ENCODE peak calls at places on chromosomes 6 and 20, in ten cellular contexts. Q, J, W, B, I, L, K, X, N and H are unnamed samples.

GRCh38 chr6:112372213-112372806 is 25.2 kb downstream of the RFPL4B start:
- DNase-seq in Q (peak), J (no peak), W (no peak), B (peak), I (peak), L (peak), K (peak), X (no peak), N (no peak), H (no peak)

GRCh38 chr20:36479938-36480337 is 61.4 kb upstream of the MYL9 start:
- DNase-seq in Q (no peak), J (no peak), W (no peak), B (no peak), I (no peak), L (no peak), K (no peak), X (no peak), N (no peak), H (no peak)

GRCh38 chr6:100220543-100220942 is 226.5 kb upstream of the MCHR2 start:
- DNase-seq in Q (no peak), J (no peak), W (no peak), B (no peak), I (no peak), L (no peak), K (no peak), X (no peak), N (no peak), H (no peak)

GRCh38 chr6:780669-781068 is 87.7 kb upstream of the EXOC2 start:
- DNase-seq in Q (no peak), J (no peak), W (no peak), B (no peak), I (no peak), L (no peak), K (no peak), X (no peak), N (no peak), H (no peak)

GRCh38 chr6:81774542-81774941 is 22.1 kb upstream of the TENT5A start:
- DNase-seq in Q (no peak), J (no peak), W (no peak), B (no peak), I (no peak), L (no peak), K (no peak), X (no peak), N (no peak), H (no peak)

GRCh38 chr6:38021029-38021428 is 201.5 kb downstream of the ZFAND3 start:
- DNase-seq in Q (no peak), J (no peak), W (no peak), B (no peak), I (no peak), L (no peak), K (no peak), X (no peak), N (no peak), H (no peak)

GRCh38 chr20:46122071-46122470 is 4.0 kb downstream of the CD40 start:
- DNase-seq in Q (no peak), J (no peak), W (no peak), B (peak), I (peak), L (peak), K (peak), X (no peak), N (no peak), H (no peak)

GRCh38 chr6:70599187-70599586 is 32.5 kb downstream of the SDHAF4 start:
- DNase-seq in Q (no peak), J (no peak), W (peak), B (no peak), I (no peak), L (no peak), K (no peak), X (no peak), N (no peak), H (no peak)

GRCh38 chr6:133951881-133952814 is 876 bp upstream of the TBPL1 start:
- DNase-seq in Q (peak), J (no peak), W (peak), B (peak), I (peak), L (peak), K (peak), X (peak), N (peak), H (peak)

GRCh38 chr6:150934380-150934779 is 68.9 kb downstream of the MTHFD1L start:
- DNase-seq in Q (no peak), J (no peak), W (no peak), B (peak), I (peak), L (peak), K (peak), X (no peak), N (no peak), H (no peak)

GRCh38 chr20:39429716-39430115 is 467.6 kb downstream of the DHX35 start:
- DNase-seq in Q (peak), J (no peak), W (no peak), B (no peak), I (peak), L (no peak), K (no peak), X (no peak), N (no peak), H (no peak)

GRCh38 chr20:52105573-52106422 is 85.8 kb downstream of the ZFP64 start:
- DNase-seq in Q (peak), J (no peak), W (no peak), B (no peak), I (peak), L (peak), K (peak), X (peak), N (no peak), H (peak)